ENCODE peak calls at places on chromosomes 2 and 18, in six cellular contexts. One of them, this sample, is unnamed.

GRCh38 chr2:239679755-239680154 is 278.9 kb upstream of the HDAC4 start:
- DNase-seq in foreskin fibroblast: no peak
- DNase-seq in T-cell: no peak
- DNase-seq in neural crest cell: no peak
- DNase-seq in T-helper 9 cell: no peak
- DNase-seq in pancreas: no peak
- DNase-seq in this sample: no peak

GRCh38 chr2:150526006-150526405 is 38.5 kb upstream of the RND3 start:
- DNase-seq in neural crest cell: no peak
- DNase-seq in T-cell: no peak
- DNase-seq in T-helper 9 cell: no peak
- DNase-seq in foreskin fibroblast: no peak
- DNase-seq in pancreas: no peak
- DNase-seq in this sample: no peak

GRCh38 chr18:11260963-11261441 is 111.6 kb upstream of the PIEZO2 start:
- DNase-seq in T-helper 9 cell: no peak
- DNase-seq in T-cell: no peak
- DNase-seq in pancreas: no peak
- DNase-seq in foreskin fibroblast: no peak
- DNase-seq in neural crest cell: no peak
- DNase-seq in this sample: peak; percentile 21

GRCh38 chr2:217095511-217096205 is 235.8 kb upstream of the TNP1 start:
- DNase-seq in pancreas: no peak
- DNase-seq in T-cell: no peak
- DNase-seq in neural crest cell: no peak
- DNase-seq in foreskin fibroblast: no peak
- DNase-seq in T-helper 9 cell: no peak
- DNase-seq in this sample: no peak

GRCh38 chr2:185035906-185036305 is 437.6 kb downstream of the ZNF804A start:
- DNase-seq in T-cell: no peak
- DNase-seq in foreskin fibroblast: no peak
- DNase-seq in T-helper 9 cell: no peak
- DNase-seq in neural crest cell: no peak
- DNase-seq in pancreas: no peak
- DNase-seq in this sample: no peak

GRCh38 chr18:76720683-76721082 is 101.7 kb upstream of the ZNF236 start:
- DNase-seq in T-helper 9 cell: no peak
- DNase-seq in pancreas: no peak
- DNase-seq in foreskin fibroblast: peak; percentile 64
- DNase-seq in T-cell: no peak
- DNase-seq in neural crest cell: no peak
- DNase-seq in this sample: no peak

GRCh38 chr2:184814428-184814827 is 216.1 kb downstream of the ZNF804A start:
- DNase-seq in T-cell: no peak
- DNase-seq in neural crest cell: no peak
- DNase-seq in foreskin fibroblast: no peak
- DNase-seq in T-helper 9 cell: no peak
- DNase-seq in pancreas: no peak
- DNase-seq in this sample: no peak

GRCh38 chr2:23330214-23330613 is 54.8 kb upstream of the KLHL29 start:
- DNase-seq in foreskin fibroblast: peak; percentile 41
- DNase-seq in pancreas: no peak
- DNase-seq in T-cell: no peak
- DNase-seq in T-helper 9 cell: no peak
- DNase-seq in neural crest cell: peak; percentile 20
- DNase-seq in this sample: no peak

GRCh38 chr2:217691516-217691915 is 311.3 kb downstream of the TNS1 start:
- DNase-seq in T-helper 9 cell: no peak
- DNase-seq in neural crest cell: no peak
- DNase-seq in foreskin fibroblast: no peak
- DNase-seq in T-cell: no peak
- DNase-seq in pancreas: no peak
- DNase-seq in this sample: no peak

GRCh38 chr2:163794635-163795034 is 58.8 kb upstream of the FIGN start:
- DNase-seq in neural crest cell: no peak
- DNase-seq in foreskin fibroblast: no peak
- DNase-seq in pancreas: no peak
- DNase-seq in T-helper 9 cell: no peak
- DNase-seq in T-cell: no peak
- DNase-seq in this sample: no peak

GRCh38 chr2:109270758-109271305 is 141.8 kb downstream of the SH3RF3 start:
- DNase-seq in foreskin fibroblast: no peak
- DNase-seq in T-helper 9 cell: no peak
- DNase-seq in neural crest cell: no peak
- DNase-seq in T-cell: no peak
- DNase-seq in pancreas: no peak
- DNase-seq in this sample: no peak

GRCh38 chr18:69240275-69240674 is 160.4 kb upstream of the DOK6 start:
- DNase-seq in neural crest cell: no peak
- DNase-seq in T-helper 9 cell: no peak
- DNase-seq in foreskin fibroblast: no peak
- DNase-seq in pancreas: no peak
- DNase-seq in T-cell: no peak
- DNase-seq in this sample: no peak

GRCh38 chr2:212402316-212402715 is 136.3 kb downstream of the ERBB4 start:
- DNase-seq in pancreas: no peak
- DNase-seq in T-helper 9 cell: no peak
- DNase-seq in foreskin fibroblast: no peak
- DNase-seq in neural crest cell: no peak
- DNase-seq in T-cell: no peak
- DNase-seq in this sample: no peak

GRCh38 chr18:32907656-32908441 is 135.0 kb upstream of the KLHL14 start:
- DNase-seq in pancreas: no peak
- DNase-seq in neural crest cell: no peak
- DNase-seq in T-helper 9 cell: no peak
- DNase-seq in T-cell: no peak
- DNase-seq in foreskin fibroblast: no peak
- DNase-seq in this sample: peak; percentile 43

GRCh38 chr2:183215917-183216316 is 91.7 kb downstream of the NUP35 start:
- DNase-seq in T-helper 9 cell: no peak
- DNase-seq in T-cell: no peak
- DNase-seq in pancreas: no peak
- DNase-seq in neural crest cell: no peak
- DNase-seq in foreskin fibroblast: no peak
- DNase-seq in this sample: no peak

GRCh38 chr2:19936979-19937378 is 35.2 kb upstream of the TTC32 start:
- DNase-seq in T-helper 9 cell: no peak
- DNase-seq in T-cell: no peak
- DNase-seq in foreskin fibroblast: no peak
- DNase-seq in neural crest cell: no peak
- DNase-seq in pancreas: no peak
- DNase-seq in this sample: no peak

GRCh38 chr2:100563407-100564247 is 834 bp downstream of the PDCL3 start:
- DNase-seq in pancreas: peak; percentile 16
- DNase-seq in neural crest cell: no peak
- DNase-seq in T-helper 9 cell: no peak
- DNase-seq in foreskin fibroblast: no peak
- DNase-seq in T-cell: no peak
- DNase-seq in this sample: no peak

GRCh38 chr2:213306320-213306942 is 22.2 kb downstream of the SPAG16 start:
- DNase-seq in neural crest cell: no peak
- DNase-seq in T-helper 9 cell: no peak
- DNase-seq in T-cell: no peak
- DNase-seq in pancreas: peak; percentile 36
- DNase-seq in foreskin fibroblast: peak; percentile 80
- DNase-seq in this sample: no peak

GRCh38 chr18:63951302-63951705 is 2.2 kb downstream of the HMSD start:
- DNase-seq in T-helper 9 cell: no peak
- DNase-seq in neural crest cell: no peak
- DNase-seq in pancreas: no peak
- DNase-seq in T-cell: no peak
- DNase-seq in foreskin fibroblast: peak; percentile 38
- DNase-seq in this sample: no peak

GRCh38 chr18:56407631-56408030 is 230.8 kb downstream of the TXNL1 start:
- DNase-seq in neural crest cell: no peak
- DNase-seq in pancreas: no peak
- DNase-seq in T-cell: no peak
- DNase-seq in T-helper 9 cell: no peak
- DNase-seq in foreskin fibroblast: no peak
- DNase-seq in this sample: no peak

GRCh38 chr18:36309436-36310391 is 12.2 kb downstream of the FHOD3 start:
- DNase-seq in T-helper 9 cell: no peak
- DNase-seq in pancreas: no peak
- DNase-seq in T-cell: no peak
- DNase-seq in foreskin fibroblast: peak; percentile 98
- DNase-seq in neural crest cell: no peak
- DNase-seq in this sample: no peak

GRCh38 chr2:52072949-52073348 is 1041.0 kb upstream of the NRXN1 start:
- DNase-seq in foreskin fibroblast: no peak
- DNase-seq in pancreas: no peak
- DNase-seq in neural crest cell: no peak
- DNase-seq in T-helper 9 cell: no peak
- DNase-seq in T-cell: no peak
- DNase-seq in this sample: no peak

GRCh38 chr2:233691443-233692433 is 952 bp upstream of the UGT1A6 start:
- DNase-seq in pancreas: no peak
- DNase-seq in neural crest cell: no peak
- DNase-seq in T-cell: no peak
- DNase-seq in foreskin fibroblast: no peak
- DNase-seq in T-helper 9 cell: no peak
- DNase-seq in this sample: no peak

GRCh38 chr2:37827911-37828411 is 97.1 kb upstream of the RMDN2 start:
- DNase-seq in T-helper 9 cell: no peak
- DNase-seq in T-cell: no peak
- DNase-seq in neural crest cell: no peak
- DNase-seq in pancreas: no peak
- DNase-seq in foreskin fibroblast: peak; percentile 93
- DNase-seq in this sample: no peak

GRCh38 chr2:47035615-47036488 is 119.3 kb downstream of the STPG4 start:
- DNase-seq in pancreas: no peak
- DNase-seq in neural crest cell: no peak
- DNase-seq in T-cell: no peak
- DNase-seq in T-helper 9 cell: no peak
- DNase-seq in foreskin fibroblast: no peak
- DNase-seq in this sample: no peak

GRCh38 chr2:78907089-78907488 is 118.4 kb upstream of the REG3G start:
- DNase-seq in foreskin fibroblast: no peak
- DNase-seq in T-cell: no peak
- DNase-seq in neural crest cell: no peak
- DNase-seq in pancreas: no peak
- DNase-seq in T-helper 9 cell: no peak
- DNase-seq in this sample: no peak

GRCh38 chr2:80711915-80712314 is 407.4 kb upstream of the LRRTM1 start:
- DNase-seq in T-helper 9 cell: no peak
- DNase-seq in pancreas: no peak
- DNase-seq in neural crest cell: no peak
- DNase-seq in foreskin fibroblast: no peak
- DNase-seq in T-cell: no peak
- DNase-seq in this sample: no peak

GRCh38 chr2:112690853-112691390 is 29.9 kb upstream of the NT5DC4 start:
- DNase-seq in T-helper 9 cell: peak; percentile 47
- DNase-seq in neural crest cell: peak; percentile 22
- DNase-seq in pancreas: peak; percentile 66
- DNase-seq in foreskin fibroblast: peak; percentile 65
- DNase-seq in T-cell: peak; percentile 59
- DNase-seq in this sample: peak; percentile 79

GRCh38 chr2:172943992-172944793 is 131.5 kb upstream of the MAP3K20 start:
- DNase-seq in foreskin fibroblast: peak; percentile 72
- DNase-seq in neural crest cell: no peak
- DNase-seq in pancreas: no peak
- DNase-seq in T-cell: no peak
- DNase-seq in T-helper 9 cell: no peak
- DNase-seq in this sample: no peak

GRCh38 chr2:54983345-54984235 is 66.7 kb downstream of the RTN4 start:
- DNase-seq in T-helper 9 cell: no peak
- DNase-seq in T-cell: no peak
- DNase-seq in neural crest cell: no peak
- DNase-seq in pancreas: no peak
- DNase-seq in foreskin fibroblast: peak; percentile 46
- DNase-seq in this sample: no peak

GRCh38 chr2:16012029-16012596 is 71.8 kb downstream of the MYCN start:
- DNase-seq in neural crest cell: no peak
- DNase-seq in pancreas: no peak
- DNase-seq in T-cell: no peak
- DNase-seq in foreskin fibroblast: no peak
- DNase-seq in T-helper 9 cell: no peak
- DNase-seq in this sample: no peak

GRCh38 chr2:39593439-39594393 is 72.0 kb upstream of the TMEM178A start:
- DNase-seq in T-helper 9 cell: no peak
- DNase-seq in neural crest cell: no peak
- DNase-seq in T-cell: no peak
- DNase-seq in foreskin fibroblast: peak; percentile 76
- DNase-seq in pancreas: peak; percentile 62
- DNase-seq in this sample: peak; percentile 84

GRCh38 chr18:23710068-23710527 is 20.8 kb downstream of the LAMA3 start:
- DNase-seq in T-helper 9 cell: no peak
- DNase-seq in T-cell: no peak
- DNase-seq in neural crest cell: no peak
- DNase-seq in pancreas: no peak
- DNase-seq in foreskin fibroblast: no peak
- DNase-seq in this sample: no peak

GRCh38 chr2:102803041-102803896 is 41.4 kb downstream of the TMEM182 start:
- DNase-seq in T-cell: no peak
- DNase-seq in pancreas: no peak
- DNase-seq in foreskin fibroblast: no peak
- DNase-seq in neural crest cell: no peak
- DNase-seq in T-helper 9 cell: no peak
- DNase-seq in this sample: no peak

GRCh38 chr2:134705861-134706586 is 12.8 kb downstream of the TMEM163 start:
- DNase-seq in T-cell: no peak
- DNase-seq in foreskin fibroblast: no peak
- DNase-seq in pancreas: no peak
- DNase-seq in T-helper 9 cell: no peak
- DNase-seq in neural crest cell: peak; percentile 31
- DNase-seq in this sample: no peak

GRCh38 chr2:234997389-234997788 is 45.6 kb downstream of the SH3BP4 start:
- DNase-seq in neural crest cell: no peak
- DNase-seq in T-cell: no peak
- DNase-seq in T-helper 9 cell: no peak
- DNase-seq in foreskin fibroblast: no peak
- DNase-seq in pancreas: no peak
- DNase-seq in this sample: no peak

GRCh38 chr2:26314243-26314642 is 31.7 kb upstream of the SELENOI start:
- DNase-seq in T-helper 9 cell: no peak
- DNase-seq in pancreas: no peak
- DNase-seq in neural crest cell: no peak
- DNase-seq in T-cell: no peak
- DNase-seq in foreskin fibroblast: no peak
- DNase-seq in this sample: no peak

GRCh38 chr18:44968336-44968735 is 287.6 kb downstream of the SETBP1 start:
- DNase-seq in pancreas: no peak
- DNase-seq in foreskin fibroblast: no peak
- DNase-seq in neural crest cell: no peak
- DNase-seq in T-cell: no peak
- DNase-seq in T-helper 9 cell: no peak
- DNase-seq in this sample: no peak